ENCODE peak calls at places on chromosomes 13 and 19, in eight cellular contexts. One of them, this sample, is unnamed. For H3K9me3, the result is how much of the 10 kb centered on the place peaks cover.

GRCh38 chr19:20162821-20163220 is 4.2 kb upstream of the ZNF486 start:
- DNase-seq in tibial nerve: no peak
- DNase-seq in suprapubic skin: no peak
- DNase-seq in sigmoid colon: no peak
- DNase-seq in transverse colon: no peak
- DNase-seq in A549: no peak
- DNase-seq in H1: no peak
- DNase-seq in stomach: no peak
- DNase-seq in this sample: no peak

GRCh38 chr13:110123041-110123809 is 183.7 kb downstream of the COL4A1 start:
- DNase-seq in tibial nerve: no peak
- DNase-seq in A549: no peak
- DNase-seq in H1: no peak
- DNase-seq in stomach: no peak
- DNase-seq in transverse colon: no peak
- DNase-seq in sigmoid colon: no peak
- DNase-seq in suprapubic skin: no peak
- DNase-seq in this sample: no peak

GRCh38 chr13:39510296-39510695 is 92.7 kb downstream of the LHFPL6 start:
- DNase-seq in tibial nerve: no peak
- DNase-seq in stomach: no peak
- DNase-seq in suprapubic skin: no peak
- DNase-seq in H1: no peak
- DNase-seq in A549: no peak
- DNase-seq in sigmoid colon: no peak
- DNase-seq in transverse colon: no peak
- DNase-seq in this sample: no peak

GRCh38 chr19:10226376-10227214 is 4.5 kb downstream of the S1PR2 start:
- DNase-seq in sigmoid colon: peak
- DNase-seq in H1: no peak
- DNase-seq in A549: no peak
- DNase-seq in stomach: peak
- DNase-seq in tibial nerve: peak
- DNase-seq in suprapubic skin: peak
- DNase-seq in transverse colon: peak
- DNase-seq in this sample: peak

GRCh38 chr19:14127176-14127575 is 9.2 kb downstream of the ASF1B start:
- DNase-seq in suprapubic skin: no peak
- DNase-seq in A549: no peak
- DNase-seq in stomach: no peak
- DNase-seq in tibial nerve: no peak
- DNase-seq in sigmoid colon: no peak
- DNase-seq in H1: no peak
- DNase-seq in transverse colon: no peak
- DNase-seq in this sample: no peak

GRCh38 chr13:84296386-84296785 is 414.1 kb upstream of the SLITRK1 start:
- DNase-seq in suprapubic skin: no peak
- DNase-seq in A549: no peak
- DNase-seq in sigmoid colon: no peak
- DNase-seq in stomach: no peak
- DNase-seq in transverse colon: no peak
- DNase-seq in tibial nerve: no peak
- DNase-seq in H1: no peak
- DNase-seq in this sample: no peak

GRCh38 chr19:46447006-46447405 is 18.3 kb upstream of the PNMA8C start:
- DNase-seq in A549: no peak
- DNase-seq in H1: no peak
- DNase-seq in stomach: no peak
- DNase-seq in sigmoid colon: no peak
- DNase-seq in tibial nerve: no peak
- DNase-seq in suprapubic skin: no peak
- DNase-seq in transverse colon: no peak
- DNase-seq in this sample: no peak

GRCh38 chr13:30708541-30708940 is 26.8 kb upstream of the ALOX5AP start:
- DNase-seq in H1: no peak
- DNase-seq in stomach: no peak
- DNase-seq in A549: no peak
- DNase-seq in sigmoid colon: no peak
- DNase-seq in suprapubic skin: no peak
- DNase-seq in tibial nerve: no peak
- DNase-seq in transverse colon: no peak
- DNase-seq in this sample: no peak

GRCh38 chr13:98222081-98222554 is 45.0 kb upstream of the RNF113B start:
- DNase-seq in H1: no peak
- DNase-seq in stomach: peak
- DNase-seq in tibial nerve: no peak
- DNase-seq in A549: no peak
- DNase-seq in suprapubic skin: no peak
- DNase-seq in sigmoid colon: no peak
- DNase-seq in transverse colon: peak
- DNase-seq in this sample: no peak

GRCh38 chr19:7668842-7669241 is at the start of gene RETN:
- DNase-seq in transverse colon: no peak
- DNase-seq in A549: no peak
- DNase-seq in sigmoid colon: no peak
- DNase-seq in suprapubic skin: no peak
- DNase-seq in stomach: no peak
- DNase-seq in H1: no peak
- DNase-seq in tibial nerve: no peak
- DNase-seq in this sample: no peak

GRCh38 chr19:43789029-43789428 is 8.3 kb upstream of the KCNN4 start:
- DNase-seq in transverse colon: no peak
- DNase-seq in A549: peak
- DNase-seq in suprapubic skin: no peak
- DNase-seq in H1: no peak
- DNase-seq in tibial nerve: no peak
- DNase-seq in sigmoid colon: no peak
- DNase-seq in stomach: no peak
- DNase-seq in this sample: no peak

GRCh38 chr19:42132851-42133528 is 744 bp upstream of the POU2F2 start:
- DNase-seq in transverse colon: peak
- DNase-seq in tibial nerve: peak
- DNase-seq in suprapubic skin: no peak
- DNase-seq in stomach: peak
- DNase-seq in sigmoid colon: peak
- DNase-seq in H1: peak
- DNase-seq in A549: peak
- DNase-seq in this sample: peak

GRCh38 chr19:12996542-12997094 is 1.3 kb downstream of the NFIX start:
- DNase-seq in transverse colon: no peak
- DNase-seq in tibial nerve: no peak
- DNase-seq in sigmoid colon: no peak
- DNase-seq in H1: peak
- DNase-seq in suprapubic skin: no peak
- DNase-seq in stomach: peak
- DNase-seq in A549: no peak
- DNase-seq in this sample: peak

GRCh38 chr13:40158218-40158617 is 502.8 kb downstream of the COG6 start:
- DNase-seq in suprapubic skin: no peak
- DNase-seq in tibial nerve: no peak
- DNase-seq in sigmoid colon: no peak
- DNase-seq in H1: no peak
- DNase-seq in A549: no peak
- DNase-seq in stomach: no peak
- DNase-seq in transverse colon: no peak
- DNase-seq in this sample: no peak

GRCh38 chr13:40776232-40776631 is 5.2 kb upstream of the MRPS31 start:
- DNase-seq in transverse colon: no peak
- DNase-seq in stomach: no peak
- DNase-seq in H1: no peak
- DNase-seq in A549: no peak
- DNase-seq in tibial nerve: no peak
- DNase-seq in sigmoid colon: no peak
- DNase-seq in suprapubic skin: no peak
- DNase-seq in this sample: no peak

GRCh38 chr13:66657165-66657895 is 572.8 kb downstream of the PCDH9 start:
- DNase-seq in tibial nerve: no peak
- DNase-seq in H1: no peak
- DNase-seq in transverse colon: no peak
- DNase-seq in suprapubic skin: no peak
- DNase-seq in stomach: peak
- DNase-seq in A549: peak
- DNase-seq in sigmoid colon: peak
- DNase-seq in this sample: peak

GRCh38 chr19:7607874-7608560 is 12.4 kb downstream of the CAMSAP3 start:
- DNase-seq in sigmoid colon: no peak
- DNase-seq in transverse colon: no peak
- DNase-seq in tibial nerve: no peak
- DNase-seq in A549: no peak
- DNase-seq in suprapubic skin: no peak
- DNase-seq in H1: no peak
- DNase-seq in stomach: no peak
- DNase-seq in this sample: no peak

GRCh38 chr13:113411216-113412023 is 41.9 kb downstream of the ADPRHL1 start:
- DNase-seq in stomach: no peak
- DNase-seq in tibial nerve: no peak
- DNase-seq in sigmoid colon: peak
- DNase-seq in suprapubic skin: no peak
- DNase-seq in A549: peak
- DNase-seq in H1: no peak
- DNase-seq in transverse colon: peak
- DNase-seq in this sample: no peak
- TF ChIP-seq EP300 in stomach: no peak
- TF ChIP-seq EP300 in tibial nerve: no peak
- TF ChIP-seq EP300 in sigmoid colon: no peak
- TF ChIP-seq EP300 in suprapubic skin: no peak
- TF ChIP-seq EP300 in A549: no peak
- TF ChIP-seq EP300 in H1: no peak
- TF ChIP-seq EP300 in transverse colon: no peak
- TF ChIP-seq EP300 in this sample: no peak

DNA sequence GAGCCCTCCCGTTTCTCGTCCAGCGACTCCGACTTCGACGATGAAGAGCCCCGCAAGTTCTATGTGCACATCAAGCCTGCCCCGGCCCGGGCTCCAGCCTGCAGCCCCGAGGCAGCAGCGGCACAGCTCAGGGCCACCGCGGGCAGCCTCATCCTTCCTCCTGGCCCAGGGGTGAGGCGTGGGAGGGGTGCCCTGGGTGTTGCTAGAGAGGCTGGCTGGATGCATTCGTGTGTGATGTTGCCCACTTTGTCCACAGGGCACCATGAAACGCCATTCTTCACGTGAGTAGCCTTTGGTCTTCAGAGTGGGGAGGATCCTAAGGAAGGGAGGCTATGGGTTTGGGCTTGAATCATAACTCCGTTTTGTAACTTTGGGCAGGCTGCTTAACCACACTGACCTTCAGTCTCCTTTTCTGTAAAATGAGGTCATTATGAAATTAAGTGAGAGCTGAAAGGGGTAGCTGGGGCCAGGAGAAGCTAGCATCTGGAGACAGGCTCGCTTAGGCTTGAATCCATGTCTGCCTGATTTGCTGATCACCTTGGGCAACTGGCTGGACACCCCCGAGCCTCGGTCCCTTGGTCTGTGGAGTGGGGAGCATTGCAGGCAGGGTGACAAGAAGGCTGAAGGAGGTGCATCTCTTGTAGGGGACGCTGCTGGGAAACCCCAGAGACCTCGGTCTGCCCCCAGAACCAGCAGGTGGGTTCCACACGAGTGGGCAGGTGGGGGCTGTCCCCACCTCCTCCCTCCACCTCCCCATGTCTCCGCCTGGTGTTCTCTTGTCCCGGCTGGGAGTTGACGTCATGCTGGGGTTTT is 18.7 kb upstream of the B3GNT3 start:
- DNase-seq in H1: no peak
- DNase-seq in sigmoid colon: no peak
- DNase-seq in suprapubic skin: no peak
- DNase-seq in transverse colon: no peak
- DNase-seq in A549: no peak
- DNase-seq in stomach: no peak
- DNase-seq in tibial nerve: no peak
- DNase-seq in this sample: no peak
- H3K9me3 ChIP-seq in H1: under half
- H3K9me3 ChIP-seq in sigmoid colon: under half
- H3K9me3 ChIP-seq in suprapubic skin: under half
- H3K9me3 ChIP-seq in transverse colon: under half
- H3K9me3 ChIP-seq in A549: under half
- H3K9me3 ChIP-seq in stomach: under half
- H3K9me3 ChIP-seq in tibial nerve: under half
- H3K9me3 ChIP-seq in this sample: under half

DNA sequence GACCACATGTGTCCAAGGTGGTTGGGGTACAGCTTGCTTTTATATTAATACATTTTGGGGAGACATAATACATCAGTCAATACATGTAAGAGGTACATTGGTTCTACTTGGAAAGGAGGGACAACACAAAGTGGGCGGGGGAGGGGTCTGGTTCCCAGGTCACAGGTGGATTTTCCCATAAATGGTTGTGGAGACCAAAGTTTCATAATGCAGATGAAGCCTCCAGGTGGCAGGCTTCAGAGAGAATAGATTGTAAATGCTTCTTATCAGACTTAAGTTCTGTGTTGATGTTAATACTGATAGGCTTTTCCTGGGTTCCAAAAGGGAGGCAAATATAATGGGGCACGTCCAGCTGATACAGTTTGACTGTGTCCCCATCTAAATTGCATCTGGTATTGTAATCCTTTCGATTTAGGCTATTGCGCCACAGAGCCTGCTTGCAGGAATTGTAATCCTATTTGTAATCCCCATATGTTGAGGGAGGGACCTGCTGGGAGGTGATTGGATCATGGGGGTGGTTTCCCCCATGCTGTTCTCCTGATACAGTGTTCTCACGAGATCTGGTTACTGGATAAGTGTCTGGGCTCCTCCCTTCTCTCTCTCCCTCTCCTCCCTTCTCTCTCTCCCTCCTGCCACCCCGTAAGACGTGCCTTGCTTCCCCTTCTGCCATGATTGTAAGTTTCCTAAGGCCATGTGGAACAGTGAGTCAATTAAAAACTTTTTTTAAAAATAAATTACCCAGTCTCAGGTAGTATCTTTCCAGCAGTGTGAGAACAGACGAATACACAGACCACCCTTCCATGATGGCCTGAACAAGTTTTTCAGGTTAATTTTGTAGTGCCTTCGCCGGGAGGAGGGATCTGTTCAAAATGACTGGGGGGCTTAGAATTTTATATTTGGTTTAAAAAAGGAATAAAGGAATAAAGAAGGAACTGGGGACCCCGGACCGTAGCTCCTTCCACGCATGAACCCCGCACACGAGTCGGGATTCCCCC is 44.9 kb downstream of the ZNF823 start:
- DNase-seq in stomach: no peak
- DNase-seq in tibial nerve: no peak
- DNase-seq in suprapubic skin: no peak
- DNase-seq in sigmoid colon: no peak
- DNase-seq in transverse colon: no peak
- DNase-seq in A549: no peak
- DNase-seq in H1: peak
- DNase-seq in this sample: no peak
- TF ChIP-seq POLR2A in stomach: no peak
- TF ChIP-seq POLR2A in tibial nerve: no peak
- TF ChIP-seq POLR2A in suprapubic skin: no peak
- TF ChIP-seq POLR2A in sigmoid colon: no peak
- TF ChIP-seq POLR2A in transverse colon: no peak
- TF ChIP-seq POLR2A in A549: no peak
- TF ChIP-seq POLR2A in H1: peak
- TF ChIP-seq POLR2A in this sample: no peak

DNA sequence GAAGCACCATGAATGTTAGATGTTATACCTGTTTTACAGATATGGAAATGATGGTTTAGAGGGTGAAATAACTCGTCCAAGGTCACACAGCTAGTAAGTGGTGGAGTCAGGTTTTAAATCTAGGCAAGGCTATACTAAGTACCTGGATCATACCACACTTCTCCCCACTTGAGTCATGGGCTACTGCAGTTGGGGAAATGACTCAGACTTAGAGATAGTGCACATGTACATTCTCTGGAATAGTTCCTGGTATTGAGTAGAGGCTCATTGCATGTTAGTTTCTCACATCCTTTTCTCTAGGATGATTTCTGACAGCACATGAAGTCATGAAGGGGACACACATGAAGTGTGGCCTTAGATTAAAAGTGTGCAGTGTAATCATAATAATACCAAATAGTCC is 76.2 kb upstream of the TNFSF11 start:
- DNase-seq in transverse colon: no peak
- DNase-seq in sigmoid colon: no peak
- DNase-seq in stomach: no peak
- DNase-seq in A549: no peak
- DNase-seq in tibial nerve: no peak
- DNase-seq in suprapubic skin: no peak
- DNase-seq in H1: no peak
- DNase-seq in this sample: no peak
- TF ChIP-seq EP300 in transverse colon: no peak
- TF ChIP-seq EP300 in sigmoid colon: no peak
- TF ChIP-seq EP300 in stomach: no peak
- TF ChIP-seq EP300 in A549: no peak
- TF ChIP-seq EP300 in tibial nerve: no peak
- TF ChIP-seq EP300 in suprapubic skin: no peak
- TF ChIP-seq EP300 in H1: no peak
- TF ChIP-seq EP300 in this sample: no peak

This sample was measured in ovary.